ENCODE peak calls at places on chromosome 18, in six cellular contexts. One of them, this sample, is unnamed. For H3K4me1, the result is how much of the 10 kb centered on the place peaks cover.

GRCh38 chr18:11654736-11655604 is 34.1 kb upstream of the GNAL start:
- DNase-seq in IMR-90: peak
- DNase-seq in H9: peak
- DNase-seq in H1: peak
- DNase-seq in neuronal stem cell: peak
- DNase-seq in mesenchymal stem cell: peak
- DNase-seq in this sample: peak

GRCh38 chr18:78561757-78562445 is 417.7 kb upstream of the SALL3 start:
- DNase-seq in IMR-90: no peak
- DNase-seq in H9: no peak
- DNase-seq in H1: no peak
- DNase-seq in neuronal stem cell: peak
- DNase-seq in mesenchymal stem cell: no peak
- DNase-seq in this sample: no peak

GRCh38 chr18:79664525-79665125 is 15.0 kb upstream of the CTDP1 start:
- DNase-seq in IMR-90: peak
- DNase-seq in H9: no peak
- DNase-seq in H1: no peak
- DNase-seq in neuronal stem cell: no peak
- DNase-seq in mesenchymal stem cell: peak
- DNase-seq in this sample: no peak

GRCh38 chr18:75068682-75069435 is 140.1 kb downstream of the PTGR3 start:
- DNase-seq in IMR-90: no peak
- DNase-seq in H9: no peak
- DNase-seq in H1: no peak
- DNase-seq in neuronal stem cell: no peak
- DNase-seq in mesenchymal stem cell: no peak
- DNase-seq in this sample: no peak

GRCh38 chr18:54975598-54975997 is 16.3 kb upstream of the CCDC68 start:
- DNase-seq in IMR-90: peak
- DNase-seq in H9: no peak
- DNase-seq in H1: no peak
- DNase-seq in neuronal stem cell: no peak
- DNase-seq in mesenchymal stem cell: no peak
- DNase-seq in this sample: no peak

GRCh38 chr18:55447672-55448018 is 140.3 kb downstream of the TCF4 start:
- DNase-seq in IMR-90: no peak
- DNase-seq in H9: no peak
- DNase-seq in H1: no peak
- DNase-seq in neuronal stem cell: no peak
- DNase-seq in mesenchymal stem cell: no peak
- DNase-seq in this sample: no peak

GRCh38 chr18:79442508-79443221 is 46.9 kb downstream of the NFATC1 start:
- DNase-seq in IMR-90: no peak
- DNase-seq in H9: no peak
- DNase-seq in H1: no peak
- DNase-seq in neuronal stem cell: no peak
- DNase-seq in mesenchymal stem cell: peak
- DNase-seq in this sample: no peak

GRCh38 chr18:44513233-44513632 is 167.5 kb upstream of the SETBP1 start:
- DNase-seq in IMR-90: no peak
- DNase-seq in H9: no peak
- DNase-seq in H1: no peak
- DNase-seq in neuronal stem cell: no peak
- DNase-seq in mesenchymal stem cell: no peak
- DNase-seq in this sample: no peak

GRCh38 chr18:78979058-78979680 is 449 bp upstream of the SALL3 start:
- DNase-seq in IMR-90: no peak
- DNase-seq in H9: peak
- DNase-seq in H1: no peak
- DNase-seq in neuronal stem cell: no peak
- DNase-seq in mesenchymal stem cell: no peak
- DNase-seq in this sample: peak

GRCh38 chr18:46728219-46728930 is 28.5 kb downstream of the ST8SIA5 start:
- DNase-seq in IMR-90: no peak
- DNase-seq in H9: no peak
- DNase-seq in H1: no peak
- DNase-seq in neuronal stem cell: no peak
- DNase-seq in mesenchymal stem cell: no peak
- DNase-seq in this sample: no peak

GRCh38 chr18:28110924-28111323 is 66.0 kb downstream of the CDH2 start:
- DNase-seq in IMR-90: no peak
- DNase-seq in H9: no peak
- DNase-seq in H1: no peak
- DNase-seq in neuronal stem cell: no peak
- DNase-seq in mesenchymal stem cell: no peak
- DNase-seq in this sample: no peak

GRCh38 chr18:76465630-76466409 is 29.2 kb downstream of the ZNF516 start:
- DNase-seq in IMR-90: no peak
- DNase-seq in H9: no peak
- DNase-seq in H1: no peak
- DNase-seq in neuronal stem cell: no peak
- DNase-seq in mesenchymal stem cell: no peak
- DNase-seq in this sample: no peak

GRCh38 chr18:58287626-58288289 is 243.7 kb downstream of the NEDD4L start:
- DNase-seq in IMR-90: no peak
- DNase-seq in H9: no peak
- DNase-seq in H1: no peak
- DNase-seq in neuronal stem cell: peak
- DNase-seq in mesenchymal stem cell: no peak
- DNase-seq in this sample: no peak

GRCh38 chr18:2846638-2847340 is at the start of gene EMILIN2:
- DNase-seq in IMR-90: peak
- DNase-seq in H9: peak
- DNase-seq in H1: no peak
- DNase-seq in neuronal stem cell: peak
- DNase-seq in mesenchymal stem cell: peak
- DNase-seq in this sample: peak
- H3K4ac ChIP-seq in IMR-90: no peak
- H3K4ac ChIP-seq in H9: no peak
- H3K4ac ChIP-seq in H1: no peak
- H3K4ac ChIP-seq in neuronal stem cell: no peak
- H3K4ac ChIP-seq in mesenchymal stem cell: no peak
- H3K4ac ChIP-seq in this sample: peak

GRCh38 chr18:5628512-5629255 is 84.9 kb upstream of the EPB41L3 start:
- DNase-seq in IMR-90: peak
- DNase-seq in H9: no peak
- DNase-seq in H1: no peak
- DNase-seq in neuronal stem cell: peak
- DNase-seq in mesenchymal stem cell: peak
- DNase-seq in this sample: peak
- H2BK5ac ChIP-seq in IMR-90: no peak
- H2BK5ac ChIP-seq in H9: no peak
- H2BK5ac ChIP-seq in H1: no peak
- H2BK5ac ChIP-seq in neuronal stem cell: peak
- H2BK5ac ChIP-seq in mesenchymal stem cell: no peak
- H2BK5ac ChIP-seq in this sample: no peak

GRCh38 chr18:35466815-35467623 is 30.7 kb downstream of the INO80C start:
- DNase-seq in IMR-90: no peak
- DNase-seq in H9: no peak
- DNase-seq in H1: no peak
- DNase-seq in neuronal stem cell: no peak
- DNase-seq in mesenchymal stem cell: no peak
- DNase-seq in this sample: no peak
- H3K4me1 ChIP-seq in IMR-90: under half
- H3K4me1 ChIP-seq in H9: under half
- H3K4me1 ChIP-seq in H1: under half
- H3K4me1 ChIP-seq in neuronal stem cell: under half
- H3K4me1 ChIP-seq in mesenchymal stem cell: under half
- H3K4me1 ChIP-seq in this sample: under half

GRCh38 chr18:12879840-12880531 is 4.1 kb downstream of the PTPN2 start:
- DNase-seq in IMR-90: no peak
- DNase-seq in H9: no peak
- DNase-seq in H1: no peak
- DNase-seq in neuronal stem cell: no peak
- DNase-seq in mesenchymal stem cell: no peak
- DNase-seq in this sample: peak
- H3K4ac ChIP-seq in IMR-90: no peak
- H3K4ac ChIP-seq in H9: no peak
- H3K4ac ChIP-seq in H1: no peak
- H3K4ac ChIP-seq in neuronal stem cell: no peak
- H3K4ac ChIP-seq in mesenchymal stem cell: no peak
- H3K4ac ChIP-seq in this sample: no peak

GRCh38 chr18:59706499-59706898 is 9.3 kb upstream of the CCBE1 start:
- DNase-seq in IMR-90: no peak
- DNase-seq in H9: no peak
- DNase-seq in H1: no peak
- DNase-seq in neuronal stem cell: no peak
- DNase-seq in mesenchymal stem cell: no peak
- DNase-seq in this sample: no peak
- H2BK5ac ChIP-seq in IMR-90: no peak
- H2BK5ac ChIP-seq in H9: no peak
- H2BK5ac ChIP-seq in H1: no peak
- H2BK5ac ChIP-seq in neuronal stem cell: no peak
- H2BK5ac ChIP-seq in mesenchymal stem cell: no peak
- H2BK5ac ChIP-seq in this sample: no peak

GRCh38 chr18:25289040-25289631 is 62.8 kb downstream of the ZNF521 start:
- DNase-seq in IMR-90: peak
- DNase-seq in H9: no peak
- DNase-seq in H1: no peak
- DNase-seq in neuronal stem cell: no peak
- DNase-seq in mesenchymal stem cell: peak
- DNase-seq in this sample: peak
- H3K4me1 ChIP-seq in IMR-90: under half
- H3K4me1 ChIP-seq in H9: under half
- H3K4me1 ChIP-seq in H1: under half
- H3K4me1 ChIP-seq in neuronal stem cell: half or more
- H3K4me1 ChIP-seq in mesenchymal stem cell: under half
- H3K4me1 ChIP-seq in this sample: under half

GRCh38 chr18:48769006-48769646 is 181.6 kb downstream of the SMAD7 start:
- DNase-seq in IMR-90: no peak
- DNase-seq in H9: no peak
- DNase-seq in H1: no peak
- DNase-seq in neuronal stem cell: no peak
- DNase-seq in mesenchymal stem cell: no peak
- DNase-seq in this sample: no peak

GRCh38 chr18:48773821-48774220 is 176.9 kb downstream of the SMAD7 start:
- DNase-seq in IMR-90: no peak
- DNase-seq in H9: no peak
- DNase-seq in H1: no peak
- DNase-seq in neuronal stem cell: no peak
- DNase-seq in mesenchymal stem cell: no peak
- DNase-seq in this sample: no peak

GRCh38 chr18:48770243-48770642 is 180.5 kb downstream of the SMAD7 start:
- DNase-seq in IMR-90: no peak
- DNase-seq in H9: no peak
- DNase-seq in H1: no peak
- DNase-seq in neuronal stem cell: no peak
- DNase-seq in mesenchymal stem cell: no peak
- DNase-seq in this sample: no peak

GRCh38 chr18:48772457-48772856 is 178.3 kb downstream of the SMAD7 start:
- DNase-seq in IMR-90: no peak
- DNase-seq in H9: no peak
- DNase-seq in H1: no peak
- DNase-seq in neuronal stem cell: no peak
- DNase-seq in mesenchymal stem cell: no peak
- DNase-seq in this sample: no peak

DNA sequence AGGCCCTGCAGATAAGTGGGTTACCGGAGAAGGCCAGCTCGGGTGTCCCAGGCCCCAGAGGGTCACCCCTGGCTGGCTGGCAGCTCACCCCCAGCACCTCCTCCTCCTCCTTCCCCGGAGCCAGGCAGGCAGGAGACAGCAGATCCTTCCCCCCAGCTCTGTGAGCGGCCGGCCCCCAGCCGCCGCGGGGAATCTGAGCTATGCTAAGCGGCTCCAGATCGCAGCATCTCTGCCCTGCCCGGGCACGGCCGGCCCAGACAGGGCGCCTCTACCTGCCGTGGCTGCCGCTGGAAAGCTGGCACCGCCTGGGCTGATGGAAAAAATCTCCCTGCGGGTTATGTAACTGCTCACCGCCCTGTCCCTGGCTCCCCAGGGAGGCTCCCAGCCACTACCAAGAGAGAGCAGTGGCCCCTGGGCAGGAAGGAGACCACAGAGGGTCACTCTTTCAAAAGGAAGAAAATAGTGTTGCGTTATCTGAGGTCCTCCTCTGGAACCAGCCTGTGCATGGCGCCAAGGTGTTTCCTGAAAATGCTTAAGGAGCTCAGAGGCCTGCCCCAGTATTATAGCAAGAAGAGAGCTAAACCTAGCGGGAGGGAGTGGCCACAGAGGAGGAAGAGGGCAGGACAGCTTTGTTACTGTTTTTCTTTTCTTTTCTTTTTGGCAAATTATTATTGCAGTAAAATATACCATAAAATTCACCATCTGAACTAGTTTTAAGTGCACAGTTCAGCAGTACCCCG is 179.0 kb downstream of the SMAD7 start:
- DNase-seq in IMR-90: no peak
- DNase-seq in H9: no peak
- DNase-seq in H1: no peak
- DNase-seq in neuronal stem cell: no peak
- DNase-seq in mesenchymal stem cell: no peak
- DNase-seq in this sample: no peak
- H3K4ac ChIP-seq in IMR-90: no peak
- H3K4ac ChIP-seq in H9: no peak
- H3K4ac ChIP-seq in H1: no peak
- H3K4ac ChIP-seq in neuronal stem cell: no peak
- H3K4ac ChIP-seq in mesenchymal stem cell: no peak
- H3K4ac ChIP-seq in this sample: peak

DNA sequence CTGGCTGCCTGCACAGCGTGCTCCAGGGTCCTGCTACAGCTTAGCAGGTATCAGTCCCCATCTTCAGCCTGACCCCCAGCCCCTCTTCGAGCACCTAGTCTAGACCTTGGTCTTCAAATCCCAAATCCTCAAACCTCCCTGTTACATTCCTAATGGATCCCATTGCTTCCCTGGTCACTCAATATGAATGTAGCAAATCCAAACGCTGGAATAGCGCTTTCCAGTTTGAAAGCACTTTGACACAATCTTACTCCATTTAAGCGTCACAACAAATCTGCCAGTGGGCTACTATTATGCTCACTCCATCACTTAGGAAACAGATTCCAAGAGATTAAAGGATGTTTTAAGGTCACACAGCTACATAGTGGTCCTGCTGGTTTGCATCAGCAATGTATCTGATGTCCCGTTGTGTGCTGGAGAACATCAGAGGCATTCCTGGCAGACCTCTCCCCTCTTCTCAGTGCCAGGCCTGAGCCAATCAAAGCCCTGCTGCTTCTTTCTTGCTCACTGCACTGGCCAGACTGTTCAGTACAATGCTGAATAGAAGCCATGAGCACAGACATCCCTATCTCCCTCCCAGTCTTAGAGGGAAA is 11.1 kb upstream of the INO80C start:
- DNase-seq in IMR-90: no peak
- DNase-seq in H9: no peak
- DNase-seq in H1: no peak
- DNase-seq in neuronal stem cell: no peak
- DNase-seq in mesenchymal stem cell: no peak
- DNase-seq in this sample: peak
- H2BK5ac ChIP-seq in IMR-90: no peak
- H2BK5ac ChIP-seq in H9: no peak
- H2BK5ac ChIP-seq in H1: no peak
- H2BK5ac ChIP-seq in neuronal stem cell: no peak
- H2BK5ac ChIP-seq in mesenchymal stem cell: no peak
- H2BK5ac ChIP-seq in this sample: no peak

GRCh38 chr18:2912357-2913299 is 65.8 kb downstream of the EMILIN2 start:
- DNase-seq in IMR-90: no peak
- DNase-seq in H9: peak
- DNase-seq in H1: no peak
- DNase-seq in neuronal stem cell: no peak
- DNase-seq in mesenchymal stem cell: no peak
- DNase-seq in this sample: no peak
- H3K4me1 ChIP-seq in IMR-90: under half
- H3K4me1 ChIP-seq in H9: under half
- H3K4me1 ChIP-seq in H1: under half
- H3K4me1 ChIP-seq in neuronal stem cell: under half
- H3K4me1 ChIP-seq in mesenchymal stem cell: under half
- H3K4me1 ChIP-seq in this sample: under half